ENCODE peak calls at places on chromosomes 4 and X, in six cellular contexts. D, U, E, F, P and R are unnamed samples.

GRCh38 chrX:119647552-119648420 is 41.6 kb upstream of the NKRF start:
- DNase-seq in F (peak), U (no peak), E (no peak), D (no peak), P (no peak), R (peak)

GRCh38 chr4:37584087-37584486 is 102.1 kb downstream of the RELL1 start:
- DNase-seq in F (no peak), E (no peak), P (no peak), D (no peak), U (no peak), R (no peak)

GRCh38 chr4:124640037-124640730 is 72.3 kb downstream of the ANKRD50 start:
- DNase-seq in F (no peak), D (no peak), U (no peak), E (no peak), P (no peak), R (no peak)

GRCh38 chr4:147625733-147626132 is 8.5 kb downstream of the TMEM184C start:
- DNase-seq in F (no peak), U (no peak), P (no peak), E (no peak), D (no peak), R (no peak)

GRCh38 chr4:72302981-72303704 is 265.9 kb downstream of the ADAMTS3 start:
- DNase-seq in E (peak), U (peak), D (peak), F (no peak), P (no peak), R (no peak)

GRCh38 chrX:132180929-132181328 is 38.3 kb downstream of the RAP2C start:
- DNase-seq in U (no peak), E (no peak), P (no peak), F (no peak), D (no peak), R (no peak)

GRCh38 chrX:21656587-21657317 is 1.4 kb downstream of the KLHL34 start:
- DNase-seq in P (no peak), F (no peak), D (no peak), E (no peak), U (no peak), R (peak)

GRCh38 chr4:19739101-19739651 is 512.5 kb upstream of the SLIT2 start:
- DNase-seq in E (no peak), D (no peak), P (no peak), F (no peak), U (no peak), R (no peak)

GRCh38 chrX:154064637-154065435 is 32.7 kb downstream of the MECP2 start:
- DNase-seq in U (no peak), F (no peak), P (no peak), D (no peak), E (no peak), R (no peak)

GRCh38 chrX:80876877-80877276 is 67.2 kb upstream of the BRWD3 start:
- DNase-seq in F (peak), E (no peak), P (no peak), D (no peak), U (peak), R (no peak)

GRCh38 chrX:72201836-72202536 is 20.4 kb downstream of the PIN4 start:
- DNase-seq in P (no peak), D (no peak), U (no peak), E (no peak), F (no peak), R (no peak)

GRCh38 chr4:108834167-108834566 is 71.3 kb upstream of the ETNPPL start:
- DNase-seq in F (no peak), U (no peak), E (no peak), P (no peak), D (no peak), R (no peak)

GRCh38 chrX:13387656-13388421 is 68.0 kb upstream of the ATXN3L start:
- DNase-seq in U (no peak), E (no peak), F (no peak), P (no peak), D (no peak), R (no peak)

GRCh38 chr4:3405176-3405575 is 36.6 kb upstream of the HGFAC start:
- DNase-seq in D (no peak), F (no peak), E (no peak), U (no peak), P (no peak), R (no peak)

GRCh38 chrX:46375831-46376230 is 169.4 kb downstream of the ZNF674 start:
- DNase-seq in E (no peak), F (no peak), P (no peak), D (no peak), U (no peak), R (no peak)

GRCh38 chr4:30743897-30744296 is 23.7 kb downstream of the PCDH7 start:
- DNase-seq in P (no peak), D (no peak), E (no peak), F (no peak), U (no peak), R (no peak)

GRCh38 chr4:126004936-126005335 is 690.2 kb downstream of the FAT4 start:
- DNase-seq in F (no peak), E (no peak), P (no peak), D (no peak), U (no peak), R (no peak)

GRCh38 chr4:6567218-6567617 is 7.8 kb upstream of the MAN2B2 start:
- DNase-seq in E (no peak), F (no peak), P (no peak), U (no peak), D (no peak), R (no peak)

GRCh38 chr4:6566582-6567190 is 8.3 kb upstream of the MAN2B2 start:
- DNase-seq in E (no peak), P (no peak), F (no peak), U (no peak), D (no peak), R (no peak)

GRCh38 chr4:6568148-6568547 is 6.8 kb upstream of the MAN2B2 start:
- DNase-seq in E (no peak), D (no peak), F (no peak), U (no peak), P (no peak), R (no peak)

GRCh38 chr4:6571608-6572007 is 3.4 kb upstream of the MAN2B2 start:
- DNase-seq in E (no peak), D (no peak), U (no peak), P (no peak), F (no peak), R (no peak)

DNA sequence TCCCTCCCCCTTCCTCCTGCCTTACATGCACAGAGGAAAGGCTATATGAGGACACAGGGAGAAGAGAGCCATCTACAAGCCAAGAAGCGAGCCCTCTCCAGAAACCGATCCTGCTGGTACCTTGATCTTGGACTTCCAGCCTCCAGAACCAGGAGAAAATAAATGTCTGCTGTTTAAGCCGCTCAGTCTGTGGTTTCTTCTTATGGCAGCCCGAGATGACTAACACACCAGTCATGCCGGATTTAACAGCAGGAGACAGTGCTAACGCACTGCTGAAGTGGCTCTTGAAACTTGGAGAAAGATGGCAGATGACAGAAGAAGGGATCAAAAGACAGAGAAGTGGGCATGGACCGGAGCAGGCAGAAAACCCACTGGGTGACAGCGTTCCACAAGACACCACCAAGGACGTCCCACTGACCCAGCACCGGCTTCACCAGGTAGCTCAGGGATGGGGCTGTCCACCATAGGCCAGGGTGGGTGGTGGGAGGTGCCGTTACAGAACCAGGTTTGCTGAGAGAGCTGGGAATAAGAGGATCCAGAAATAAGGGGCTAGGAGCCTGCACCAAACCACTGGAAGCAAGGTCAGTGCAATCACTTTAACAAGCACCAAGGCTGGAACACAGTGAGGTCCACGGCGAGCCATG is 6.2 kb upstream of the MAN2B2 start:
- DNase-seq in U (no peak), D (no peak), E (no peak), F (no peak), P (no peak), R (no peak)
- TF ChIP-seq TAF1 in U (no peak), D (no peak), E (no peak), F (no peak), P (no peak), R (no peak)

GRCh38 chrX:54807524-54808108 is at the start of gene MAGED2:
- DNase-seq in P (no peak), F (no peak), D (no peak), E (peak), U (peak), R (no peak)
- TF ChIP-seq TAF1 in P (no peak), F (no peak), D (peak), E (no peak), U (no peak), R (no peak)

GRCh38 chr4:101126044-101126443 is 221.3 kb downstream of the PPP3CA start:
- DNase-seq in D (no peak), U (no peak), F (no peak), P (no peak), E (no peak), R (no peak)
- TF ChIP-seq TAF1 in D (no peak), U (no peak), F (no peak), P (no peak), E (no peak), R (no peak)

GRCh38 chr4:77538144-77538543 is 67.5 kb upstream of the CXCL13 start:
- DNase-seq in E (no peak), D (no peak), F (no peak), U (no peak), P (no peak), R (no peak)

GRCh38 chr4:77538574-77539157 is 67.0 kb upstream of the CXCL13 start:
- DNase-seq in F (no peak), E (no peak), U (no peak), D (no peak), P (no peak), R (no peak)
- TF ChIP-seq TAF1 in F (no peak), E (no peak), U (no peak), D (no peak), P (no peak), R (no peak)

GRCh38 chr4:139617702-139618490 is 47.7 kb upstream of the MGST2 start:
- DNase-seq in F (no peak), U (no peak), D (no peak), P (no peak), E (peak), R (no peak)
- TF ChIP-seq TAF1 in F (no peak), U (no peak), D (no peak), P (no peak), E (no peak), R (no peak)

GRCh38 chr4:181108237-181108636 is 1135.0 kb upstream of the TENM3 start:
- DNase-seq in F (no peak), D (no peak), P (no peak), U (no peak), E (no peak), R (no peak)
- TF ChIP-seq TAF1 in F (no peak), D (no peak), P (no peak), U (no peak), E (no peak), R (no peak)